ENCODE peak calls at places on chromosomes 1 and 21, in four cellular contexts. One of them, this sample, is unnamed.

GRCh38 chr1:67830928-67831596 is 2.2 kb downstream of the GNG12 start:
- DNase-seq in AG08396: no peak
- DNase-seq in mucosa of gallbladder: no peak
- DNase-seq in mucosa of descending colon: no peak
- DNase-seq in this sample: no peak

GRCh38 chr1:24632776-24633175 is 10.3 kb upstream of the SRRM1 start:
- DNase-seq in mucosa of gallbladder: no peak
- DNase-seq in mucosa of descending colon: no peak
- DNase-seq in AG08396: no peak
- DNase-seq in this sample: no peak

GRCh38 chr1:167247754-167248153 is 27.1 kb downstream of the POU2F1 start:
- DNase-seq in mucosa of gallbladder: no peak
- DNase-seq in mucosa of descending colon: no peak
- DNase-seq in AG08396: no peak
- DNase-seq in this sample: no peak

GRCh38 chr1:16286122-16286521 is 49.1 kb upstream of the CPLANE2 start:
- DNase-seq in mucosa of gallbladder: no peak
- DNase-seq in mucosa of descending colon: no peak
- DNase-seq in AG08396: no peak
- DNase-seq in this sample: no peak

GRCh38 chr1:154179951-154180687 is 11.8 kb downstream of the TPM3 start:
- DNase-seq in AG08396: no peak
- DNase-seq in mucosa of descending colon: peak
- DNase-seq in mucosa of gallbladder: peak
- DNase-seq in this sample: peak

GRCh38 chr1:44723496-44724407 is 7.2 kb downstream of the RNU5D-1 start:
- DNase-seq in mucosa of descending colon: no peak
- DNase-seq in mucosa of gallbladder: no peak
- DNase-seq in AG08396: no peak
- DNase-seq in this sample: no peak

GRCh38 chr1:1344672-1345361 is 4.4 kb downstream of the DVL1 start:
- DNase-seq in mucosa of descending colon: no peak
- DNase-seq in AG08396: peak
- DNase-seq in mucosa of gallbladder: no peak
- DNase-seq in this sample: no peak

GRCh38 chr1:220326578-220326977 is 54.3 kb upstream of the RAB3GAP2 start:
- DNase-seq in mucosa of descending colon: no peak
- DNase-seq in AG08396: no peak
- DNase-seq in mucosa of gallbladder: no peak
- DNase-seq in this sample: no peak

GRCh38 chr1:26468911-26469310 is 3.3 kb upstream of the HMGN2 start:
- DNase-seq in mucosa of gallbladder: no peak
- DNase-seq in AG08396: no peak
- DNase-seq in mucosa of descending colon: peak
- DNase-seq in this sample: peak

GRCh38 chr1:204591473-204592090 is 75.4 kb downstream of the MDM4 start:
- DNase-seq in mucosa of descending colon: no peak
- DNase-seq in mucosa of gallbladder: no peak
- DNase-seq in AG08396: peak
- DNase-seq in this sample: no peak

GRCh38 chr1:30046751-30047150 is 676.6 kb downstream of the MATN1 start:
- DNase-seq in mucosa of gallbladder: no peak
- DNase-seq in mucosa of descending colon: no peak
- DNase-seq in AG08396: no peak
- DNase-seq in this sample: no peak

GRCh38 chr1:29853716-29854330 is 617.5 kb downstream of the PTPRU start:
- DNase-seq in mucosa of descending colon: no peak
- DNase-seq in AG08396: no peak
- DNase-seq in mucosa of gallbladder: no peak
- DNase-seq in this sample: no peak

GRCh38 chr1:162535501-162535900 is 26.0 kb upstream of the UAP1 start:
- DNase-seq in mucosa of gallbladder: no peak
- DNase-seq in mucosa of descending colon: no peak
- DNase-seq in AG08396: peak
- DNase-seq in this sample: no peak

GRCh38 chr1:80113168-80114038 is 1106.9 kb upstream of the ADGRL4 start:
- DNase-seq in AG08396: no peak
- DNase-seq in mucosa of gallbladder: no peak
- DNase-seq in mucosa of descending colon: no peak
- DNase-seq in this sample: no peak

GRCh38 chr1:155174334-155175280 is 958 bp downstream of the TRIM46 start:
- DNase-seq in mucosa of descending colon: no peak
- DNase-seq in AG08396: peak
- DNase-seq in mucosa of gallbladder: no peak
- DNase-seq in this sample: peak

GRCh38 chr21:15706686-15707085 is 23.1 kb upstream of the USP25 start:
- DNase-seq in mucosa of gallbladder: peak
- DNase-seq in AG08396: peak
- DNase-seq in mucosa of descending colon: peak
- DNase-seq in this sample: peak

GRCh38 chr1:34650090-34650489 is 104.8 kb upstream of the GJB5 start:
- DNase-seq in AG08396: no peak
- DNase-seq in mucosa of descending colon: no peak
- DNase-seq in mucosa of gallbladder: no peak
- DNase-seq in this sample: no peak

GRCh38 chr1:227312364-227313025 is 5.8 kb downstream of the CDC42BPA start:
- DNase-seq in mucosa of descending colon: no peak
- DNase-seq in AG08396: no peak
- DNase-seq in mucosa of gallbladder: no peak
- DNase-seq in this sample: no peak